ENCODE peak calls at places on chromosomes 5 and 9, in ten cellular contexts. E is Right ventricle myocardium inferior; T is spleen; J is stromal cell of bone marrow; R is GM20000; H is RCC 7860; Z is stimulated activated CD8-positive, alpha-beta memory T cell treated with anti-CD3 and anti-CD28 coated beads, Interleukin-4, amount 100 ng/mL, for 4 hours; O is ACHN; K is CD8-positive, alpha-beta T cell; B is astrocyte of the cerebellum. X is an unnamed sample.

GRCh38 chr5:108259306-108259705 is 122.6 kb downstream of the FBXL17 start:
- DNase-seq in E (no peak), T (no peak), J (no peak), R (no peak), H (no peak), Z (no peak), O (no peak), K (no peak), B (no peak), X (no peak)

GRCh38 chr5:124021066-124021641 is 509.2 kb downstream of the CSNK1G3 start:
- DNase-seq in E (no peak), T (no peak), J (no peak), R (no peak), H (no peak), Z (no peak), O (no peak), K (no peak), B (no peak), X (no peak)

GRCh38 chr9:115627511-115627910 is 509.6 kb upstream of the TNC start:
- DNase-seq in E (no peak), T (no peak), J (no peak), R (no peak), H (no peak), Z (no peak), O (no peak), K (no peak), B (no peak), X (no peak)

GRCh38 chr9:90964101-90965020 is 162.7 kb downstream of the SYK start:
- DNase-seq in E (no peak), T (peak; percentile 77), J (no peak), R (no peak), H (no peak), Z (no peak), O (no peak), K (no peak), B (no peak), X (no peak)

GRCh38 chr5:149298857-149299404 is 27.3 kb downstream of the AFAP1L1 start:
- DNase-seq in E (no peak), T (no peak), J (no peak), R (no peak), H (no peak), Z (no peak), O (no peak), K (no peak), B (no peak), X (no peak)

GRCh38 chr5:174610968-174611367 is 113.4 kb upstream of the MSX2 start:
- DNase-seq in E (no peak), T (no peak), J (peak; percentile 20), R (no peak), H (no peak), Z (no peak), O (no peak), K (no peak), B (no peak), X (no peak)

GRCh38 chr9:87518702-87519335 is 21.2 kb downstream of the DAPK1 start:
- DNase-seq in E (peak; percentile 77), T (no peak), J (no peak), R (no peak), H (no peak), Z (no peak), O (no peak), K (no peak), B (no peak), X (no peak)

GRCh38 chr5:167250996-167251395 is 1040.4 kb upstream of the WWC1 start:
- DNase-seq in E (no peak), T (no peak), J (no peak), R (no peak), H (no peak), Z (no peak), O (no peak), K (no peak), B (no peak), X (no peak)

GRCh38 chr5:136080483-136081180 is 51.8 kb downstream of the TGFBI start:
- DNase-seq in E (peak; percentile 95), T (peak; percentile 94), J (peak; percentile 80), R (peak; percentile 85), H (peak; percentile 96), Z (no peak), O (peak; percentile 95), K (peak; percentile 10), B (peak; percentile 86), X (no peak)

GRCh38 chr5:139138790-139139189 is 59.4 kb downstream of the SIL1 start:
- DNase-seq in E (no peak), T (no peak), J (no peak), R (no peak), H (peak; percentile 35), Z (no peak), O (peak; percentile 65), K (no peak), B (no peak), X (no peak)

GRCh38 chr5:141913560-141913959 is 10.1 kb upstream of the DELE1 start:
- DNase-seq in E (no peak), T (no peak), J (no peak), R (no peak), H (no peak), Z (no peak), O (no peak), K (no peak), B (no peak), X (no peak)

GRCh38 chr5:74530316-74530917 is 110.1 kb downstream of the ENC1 start:
- DNase-seq in E (no peak), T (no peak), J (no peak), R (no peak), H (no peak), Z (no peak), O (no peak), K (no peak), B (no peak), X (no peak)

GRCh38 chr9:115208503-115208902 is 90.5 kb upstream of the TNC start:
- DNase-seq in E (no peak), T (no peak), J (no peak), R (no peak), H (peak; percentile 58), Z (no peak), O (no peak), K (no peak), B (peak; percentile 62), X (no peak)

GRCh38 chr9:116653580-116654355 is 33.3 kb upstream of the TRIM32 start:
- DNase-seq in E (no peak), T (no peak), J (no peak), R (no peak), H (no peak), Z (no peak), O (no peak), K (no peak), B (no peak), X (no peak)

GRCh38 chr9:71685394-71685793 is 82.9 kb downstream of the CEMIP2 start:
- DNase-seq in E (no peak), T (no peak), J (no peak), R (no peak), H (no peak), Z (no peak), O (no peak), K (peak; percentile 25), B (no peak), X (no peak)

GRCh38 chr5:10485142-10485795 is 43.6 kb downstream of the ROPN1L start:
- DNase-seq in E (peak; percentile 77), T (peak; percentile 77), J (peak; percentile 77), R (no peak), H (no peak), Z (no peak), O (no peak), K (no peak), B (peak; percentile 91), X (no peak)

GRCh38 chr9:19551124-19551929 is 142.5 kb downstream of the ACER2 start:
- DNase-seq in E (no peak), T (no peak), J (no peak), R (peak; percentile 21), H (no peak), Z (no peak), O (no peak), K (no peak), B (no peak), X (no peak)

GRCh38 chr9:115295749-115296148 is 177.8 kb upstream of the TNC start:
- DNase-seq in E (no peak), T (no peak), J (no peak), R (no peak), H (no peak), Z (no peak), O (no peak), K (no peak), B (no peak), X (no peak)

GRCh38 chr5:140345919-140346347 is 470 bp downstream of the HBEGF start:
- DNase-seq in E (peak; percentile 87), T (peak; percentile 88), J (no peak), R (no peak), H (peak; percentile 29), Z (no peak), O (peak; percentile 49), K (no peak), B (peak; percentile 29), X (peak; percentile 89)

GRCh38 chr5:91382530-91383026 is 539 bp downstream of the ARRDC3 start:
- DNase-seq in E (peak; percentile 66), T (no peak), J (no peak), R (no peak), H (no peak), Z (no peak), O (no peak), K (peak; percentile 32), B (no peak), X (no peak)

GRCh38 chr9:123696476-123696875 is 233.4 kb downstream of the DENND1A start:
- DNase-seq in E (no peak), T (no peak), J (no peak), R (no peak), H (no peak), Z (no peak), O (no peak), K (no peak), B (no peak), X (no peak)

GRCh38 chr5:53425598-53426516 is 54.6 kb upstream of the FST start:
- DNase-seq in E (no peak), T (no peak), J (no peak), R (peak; percentile 24), H (no peak), Z (no peak), O (peak; percentile 44), K (no peak), B (no peak), X (no peak)

GRCh38 chr5:6676702-6677101 is 36.5 kb upstream of the TENT4A start:
- DNase-seq in E (no peak), T (no peak), J (no peak), R (no peak), H (peak; percentile 25), Z (no peak), O (no peak), K (no peak), B (no peak), X (no peak)

GRCh38 chr5:170110403-170111087 is 4.8 kb downstream of the FOXI1 start:
- DNase-seq in E (no peak), T (no peak), J (no peak), R (no peak), H (no peak), Z (no peak), O (no peak), K (no peak), B (no peak), X (no peak)

GRCh38 chr9:136085815-136086212 is 9.3 kb downstream of the NACC2 start:
- DNase-seq in E (peak; percentile 81), T (peak; percentile 83), J (no peak), R (peak; percentile 14), H (no peak), Z (no peak), O (no peak), K (no peak), B (no peak), X (peak; percentile 58)

GRCh38 chr9:137721479-137721878 is 102.7 kb downstream of the EHMT1 start:
- DNase-seq in E (no peak), T (no peak), J (no peak), R (no peak), H (no peak), Z (no peak), O (no peak), K (no peak), B (no peak), X (no peak)

GRCh38 chr5:38069360-38069759 is 189.0 kb upstream of the EGFLAM start:
- DNase-seq in E (no peak), T (no peak), J (no peak), R (no peak), H (peak; percentile 49), Z (no peak), O (no peak), K (no peak), B (no peak), X (no peak)

GRCh38 chr9:96169488-96169887 is 132.5 kb downstream of the HSD17B3 start:
- DNase-seq in E (no peak), T (peak; percentile 70), J (no peak), R (no peak), H (no peak), Z (no peak), O (no peak), K (no peak), B (no peak), X (no peak)

X was measured in chondrocyte.